ENCODE peak calls at places on chromosomes 3 and 15, in six cellular contexts. U, E, W, O, S and T are unnamed samples.

GRCh38 chr3:174223611-174224010 is 635.5 kb upstream of the NAALADL2 start:
- DNase-seq in U (no peak), E (no peak), W (no peak), O (no peak), S (no peak), T (no peak)

GRCh38 chr15:46080018-46080417 is 445.2 kb downstream of the SQOR start:
- DNase-seq in U (no peak), E (no peak), W (no peak), O (no peak), S (no peak), T (no peak)

GRCh38 chr3:171783626-171784025 is 26.7 kb downstream of the PLD1 start:
- DNase-seq in U (no peak), E (no peak), W (no peak), O (no peak), S (no peak), T (no peak)

GRCh38 chr3:129868912-129869311 is 24.6 kb downstream of the TMCC1 start:
- DNase-seq in U (no peak), E (no peak), W (no peak), O (no peak), S (no peak), T (no peak)

GRCh38 chr3:58433400-58434169 is at the start of gene PDHB:
- DNase-seq in U (peak), E (peak), W (peak), O (peak), S (peak), T (peak)

GRCh38 chr3:159825216-159825854 is 163.3 kb upstream of the IL12A start:
- DNase-seq in U (no peak), E (no peak), W (no peak), O (no peak), S (no peak), T (no peak)

GRCh38 chr3:85760342-85760741 is 801.6 kb downstream of the CADM2 start:
- DNase-seq in U (no peak), E (peak), W (no peak), O (no peak), S (no peak), T (no peak)

GRCh38 chr15:99450896-99451358 is 114.9 kb upstream of the MEF2A start:
- DNase-seq in U (no peak), E (no peak), W (no peak), O (peak), S (peak), T (no peak)

GRCh38 chr15:22892333-22892732 is 53.9 kb downstream of the NIPA2 start:
- DNase-seq in U (no peak), E (no peak), W (no peak), O (no peak), S (peak), T (no peak)

GRCh38 chr3:130820976-130821375 is 72.9 kb upstream of the ATP2C1 start:
- DNase-seq in U (no peak), E (peak), W (no peak), O (no peak), S (no peak), T (no peak)

GRCh38 chr15:99703603-99704443 is 29.4 kb downstream of the LYSMD4 start:
- DNase-seq in U (no peak), E (peak), W (no peak), O (no peak), S (peak), T (no peak)

GRCh38 chr15:47794266-47794914 is 77.1 kb downstream of the SEMA6D start:
- DNase-seq in U (no peak), E (no peak), W (no peak), O (no peak), S (no peak), T (no peak)

GRCh38 chr15:92576597-92577200 is 78.9 kb downstream of the FAM174B start:
- DNase-seq in U (no peak), E (no peak), W (no peak), O (peak), S (no peak), T (no peak)

GRCh38 chr3:136740351-136740957 is 11.7 kb downstream of the STAG1 start:
- DNase-seq in U (no peak), E (no peak), W (no peak), O (no peak), S (no peak), T (no peak)

GRCh38 chr3:148062590-148062989 is 635.1 kb upstream of the AGTR1 start:
- DNase-seq in U (no peak), E (no peak), W (no peak), O (no peak), S (no peak), T (no peak)

GRCh38 chr3:32436816-32437189 is 45.1 kb downstream of the CMTM7 start:
- DNase-seq in U (no peak), E (no peak), W (no peak), O (peak), S (no peak), T (no peak)

GRCh38 chr15:86855307-86855706 is 775.6 kb downstream of the AGBL1 start:
- DNase-seq in U (no peak), E (no peak), W (no peak), O (no peak), S (no peak), T (no peak)

GRCh38 chr3:81195483-81195882 is 566.0 kb downstream of the GBE1 start:
- DNase-seq in U (no peak), E (no peak), W (no peak), O (no peak), S (no peak), T (no peak)

GRCh38 chr3:102511168-102511567 is 76.4 kb downstream of the ZPLD1 start:
- DNase-seq in U (no peak), E (no peak), W (no peak), O (no peak), S (no peak), T (no peak)

GRCh38 chr3:155854147-155854940 is at the start of gene SLC33A1:
- DNase-seq in U (peak), E (peak), W (peak), O (peak), S (peak), T (peak)
- TF ChIP-seq POLR2A in U (peak), E (peak), W (peak), O (peak), S (peak), T (peak)

DNA sequence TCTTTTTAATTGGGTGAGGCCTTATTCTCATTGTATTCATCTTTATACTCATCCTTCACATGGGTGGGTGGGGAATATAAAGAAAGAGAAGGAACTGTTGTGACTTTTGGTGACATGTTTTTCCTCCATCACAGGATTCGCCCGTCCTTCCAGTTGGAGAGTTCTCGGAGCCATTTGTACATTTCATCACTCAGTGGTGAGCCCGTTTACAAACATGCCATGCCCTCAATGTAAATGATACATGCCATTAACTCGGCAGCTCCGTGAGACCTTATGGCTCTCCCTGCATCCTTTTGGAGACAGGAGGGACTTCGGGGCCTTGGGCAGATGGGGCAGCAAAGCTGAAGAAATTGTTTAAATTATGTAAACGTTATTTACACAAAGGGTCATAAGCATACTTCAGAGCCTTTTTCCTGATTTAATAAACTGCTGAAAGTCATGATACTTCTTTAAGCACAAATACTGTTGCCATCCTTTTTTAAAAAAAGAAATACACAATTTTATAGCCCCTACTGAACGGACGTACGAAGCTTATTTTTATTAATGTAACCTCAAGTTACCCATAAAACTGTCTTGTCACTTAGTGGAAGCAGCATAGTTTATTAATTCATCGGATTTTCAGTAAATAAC is 55.7 kb upstream of the SKOR1 start:
- DNase-seq in U (no peak), E (no peak), W (no peak), O (no peak), S (no peak), T (no peak)
- TF ChIP-seq POLR2AphosphoS5 in U (no peak), E (no peak), W (no peak), O (no peak), S (no peak), T (no peak)

DNA sequence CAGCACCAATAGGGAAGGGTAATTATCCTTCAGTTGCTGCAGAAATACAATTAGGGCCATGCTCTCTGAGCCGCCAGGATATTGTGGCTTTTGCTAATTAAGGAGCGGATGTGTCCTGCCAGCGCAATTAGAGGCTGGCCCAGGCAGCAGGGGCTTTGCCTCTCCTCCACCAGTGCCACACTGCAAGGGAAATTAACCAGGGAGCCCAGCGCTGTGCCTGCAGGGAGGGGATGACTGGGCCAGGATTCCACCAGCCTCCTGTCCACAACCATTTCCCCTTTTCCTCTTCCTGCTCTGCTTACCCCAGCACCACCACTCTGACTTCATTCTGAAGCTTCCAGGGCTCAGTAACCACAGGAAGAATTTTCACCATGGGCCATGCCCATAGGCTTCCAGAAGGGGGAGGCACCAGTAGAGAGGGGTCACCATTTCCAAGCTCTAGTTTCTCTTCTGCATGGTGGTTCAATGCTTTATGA is 10.3 kb upstream of the AEN start:
- DNase-seq in U (no peak), E (no peak), W (no peak), O (no peak), S (no peak), T (no peak)
- TF ChIP-seq TAF1 in U (no peak), E (no peak), W (no peak), O (no peak), S (no peak), T (no peak)

GRCh38 chr15:68817304-68818087 is 3.2 kb downstream of the ANP32A start:
- DNase-seq in U (no peak), E (peak), W (no peak), O (peak), S (peak), T (no peak)

GRCh38 chr15:68818671-68819450 is 1.8 kb downstream of the ANP32A start:
- DNase-seq in U (no peak), E (peak), W (no peak), O (peak), S (peak), T (no peak)

GRCh38 chr15:68816795-68817303 is 3.8 kb downstream of the ANP32A start:
- DNase-seq in U (no peak), E (peak), W (no peak), O (peak), S (no peak), T (no peak)

GRCh38 chr15:68819451-68820204 is 1.1 kb downstream of the ANP32A start:
- DNase-seq in U (no peak), E (peak), W (no peak), O (no peak), S (no peak), T (no peak)

GRCh38 chr15:68818088-68818670 is 2.5 kb downstream of the ANP32A start:
- DNase-seq in U (no peak), E (peak), W (no peak), O (peak), S (peak), T (peak)
- TF ChIP-seq POLR2A in U (peak), E (peak), W (peak), O (peak), S (peak), T (peak)

GRCh38 chr3:16252988-16253387 is 11.8 kb downstream of the DPH3 start:
- DNase-seq in U (no peak), E (no peak), W (no peak), O (no peak), S (no peak), T (no peak)
- TF ChIP-seq POLR2AphosphoS5 in U (no peak), E (no peak), W (no peak), O (no peak), S (no peak), T (no peak)

GRCh38 chr3:168495251-168495650 is 399.5 kb upstream of the GOLIM4 start:
- DNase-seq in U (no peak), E (no peak), W (no peak), O (no peak), S (no peak), T (no peak)
- TF ChIP-seq TAF1 in U (no peak), E (no peak), W (no peak), O (no peak), S (no peak), T (no peak)